ENCODE peak calls at places on chromosomes 2 and 18, in seven cellular contexts. Q is GM23338; B is stimulated activated CD4-positive, alpha-beta T cell treated with anti-CD3 and anti-CD28 coated beads, Interleukin-12 subunit alpha, Interleukin-12 subunit beta, amount 100 ng/mL, for 24 hours; M is cortex of kidney; K is NCI-H1694; U is AG04449; S is EL. L is an unnamed sample.

GRCh38 chr18:623760-624620 is 27.2 kb downstream of the CLUL1 start:
- DNase-seq in Q (peak; percentile 89), B (peak; percentile 12), M (no peak), K (peak; percentile 32), U (peak; percentile 7), S (peak; percentile 62), L (peak; percentile 40)

GRCh38 chr2:117523267-117523666 is 291.2 kb upstream of the DDX18 start:
- DNase-seq in Q (no peak), B (no peak), M (no peak), K (peak; percentile 6), U (no peak), S (no peak), L (no peak)

GRCh38 chr2:109446531-109447131 is 167.1 kb downstream of the SEPTIN10 start:
- DNase-seq in Q (no peak), B (no peak), M (no peak), K (no peak), U (no peak), S (peak; percentile 74), L (no peak)

GRCh38 chr2:135963841-135964240 is 21.6 kb downstream of the DARS1 start:
- DNase-seq in Q (no peak), B (no peak), M (no peak), K (no peak), U (no peak), S (peak; percentile 50), L (no peak)

GRCh38 chr2:227870710-227871374 is 589 bp upstream of the DAW1 start:
- DNase-seq in Q (peak; percentile 37), B (no peak), M (no peak), K (no peak), U (peak; percentile 45), S (peak; percentile 92), L (no peak)

GRCh38 chr18:78517973-78518372 is 461.6 kb upstream of the SALL3 start:
- DNase-seq in Q (no peak), B (no peak), M (no peak), K (no peak), U (no peak), S (no peak), L (no peak)

GRCh38 chr18:55981712-55982475 is 393.9 kb upstream of the TCF4 start:
- DNase-seq in Q (no peak), B (no peak), M (no peak), K (no peak), U (no peak), S (no peak), L (no peak)

GRCh38 chr2:44942304-44943030 is 965 bp downstream of the SIX3 start:
- DNase-seq in Q (no peak), B (no peak), M (no peak), K (no peak), U (no peak), S (no peak), L (no peak)

GRCh38 chr2:226478121-226478809 is 321.4 kb downstream of the IRS1 start:
- DNase-seq in Q (peak; percentile 72), B (no peak), M (no peak), K (no peak), U (peak; percentile 88), S (peak; percentile 98), L (peak; percentile 71)

GRCh38 chr18:8942909-8943545 is 159.5 kb upstream of the NDUFV2 start:
- DNase-seq in Q (no peak), B (no peak), M (no peak), K (no peak), U (no peak), S (no peak), L (no peak)

GRCh38 chr2:174145827-174146226 is 102.5 kb downstream of the OLA1 start:
- DNase-seq in Q (peak; percentile 69), B (no peak), M (no peak), K (no peak), U (no peak), S (peak; percentile 5), L (no peak)